ENCODE peak calls at places on chromosomes 12 and 14, in seven cellular contexts. X is T47D, W is HepG2, N is HCT116, D is H1, I is K562, Z is GM12878. C is an unnamed sample.
A peak's percentile ranks its signal among the peaks of the same experiment; 100 is the strongest.

GRCh38 chr14:24427537-24428508 is 1.6 kb downstream of the CBLN3 start:
- DNase-seq in D (no peak), I (no peak), X (no peak), Z (no peak), N (no peak), W (peak; percentile 47), C (no peak)

GRCh38 chr12:109726511-109727038 is 12.9 kb downstream of the FAM222A start:
- DNase-seq in X (no peak), W (no peak), I (no peak), N (no peak), Z (no peak), D (no peak), C (peak; percentile 15)

GRCh38 chr12:51846209-51846779 is 2.2 kb downstream of the FIGNL2 start:
- DNase-seq in W (no peak), X (no peak), I (no peak), D (no peak), Z (no peak), N (no peak), C (no peak)

GRCh38 chr12:114916124-114916523 is 232.1 kb upstream of the TBX3 start:
- DNase-seq in Z (no peak), D (no peak), N (no peak), W (no peak), I (no peak), X (no peak), C (no peak)

GRCh38 chr12:124699878-124700277 is 132.5 kb upstream of the NCOR2 start:
- DNase-seq in D (no peak), X (no peak), I (no peak), W (no peak), Z (no peak), N (no peak), C (no peak)

GRCh38 chr12:20549115-20549719 is 145.9 kb upstream of the SLCO1C1 start:
- DNase-seq in Z (no peak), I (no peak), X (peak; percentile 28), N (peak; percentile 34), D (no peak), W (peak; percentile 4), C (peak; percentile 75)

GRCh38 chr12:121796855-121797751 is 3.6 kb upstream of the RHOF start:
- DNase-seq in D (peak; percentile 79), W (peak; percentile 97), I (peak; percentile 72), Z (no peak), N (peak; percentile 84), X (peak; percentile 91), C (peak; percentile 82)

GRCh38 chr14:54309615-54310014 is 87.2 kb upstream of the CDKN3 start:
- DNase-seq in N (no peak), Z (no peak), X (no peak), I (no peak), W (no peak), D (no peak), C (no peak)

GRCh38 chr14:83713736-83714135 is 1816.2 kb upstream of the FLRT2 start:
- DNase-seq in I (no peak), W (no peak), D (no peak), X (no peak), Z (no peak), N (no peak), C (no peak)

GRCh38 chr12:102687523-102687922 is 207.2 kb upstream of the IGF1 start:
- DNase-seq in D (no peak), I (no peak), X (no peak), N (no peak), W (no peak), Z (no peak), C (no peak)

GRCh38 chr14:80017796-80018195 is 193.5 kb downstream of the DIO2 start:
- DNase-seq in Z (no peak), D (no peak), I (no peak), W (no peak), N (no peak), X (no peak), C (no peak)

GRCh38 chr12:109951136-109951535 is 45.0 kb downstream of the GIT2 start:
- DNase-seq in Z (no peak), W (no peak), X (no peak), D (no peak), N (peak; percentile 31), I (no peak), C (no peak)

GRCh38 chr14:92501891-92502351 is 11.7 kb upstream of the RIN3 start:
- DNase-seq in N (no peak), X (no peak), Z (no peak), W (no peak), I (no peak), D (no peak), C (no peak)

GRCh38 chr12:89825591-89826449 is 117.2 kb upstream of the ATP2B1 start:
- DNase-seq in X (no peak), I (peak; percentile 25), D (no peak), Z (peak; percentile 27), W (no peak), N (peak; percentile 28), C (peak; percentile 8)

GRCh38 chr14:59028476-59029202 is 159.8 kb upstream of the DAAM1 start:
- DNase-seq in W (peak; percentile 39), Z (peak; percentile 31), N (peak; percentile 68), D (peak; percentile 23), I (peak; percentile 28), X (peak; percentile 45), C (peak; percentile 69)

GRCh38 chr12:80422549-80422948 is 21.5 kb upstream of the PTPRQ start:
- DNase-seq in W (no peak), D (no peak), I (no peak), N (no peak), Z (no peak), X (no peak), C (no peak)

GRCh38 chr14:22296722-22297121 is 292.3 kb downstream of the DAD1 start:
- DNase-seq in D (no peak), N (no peak), X (no peak), Z (no peak), I (no peak), W (peak; percentile 76), C (no peak)

GRCh38 chr12:131530427-131530826 is 180.5 kb upstream of the SFSWAP start:
- DNase-seq in D (no peak), X (no peak), N (no peak), Z (no peak), I (no peak), W (no peak), C (no peak)

GRCh38 chr12:94553130-94553519 is 93.5 kb upstream of the CEP83 start:
- DNase-seq in D (no peak), N (peak; percentile 51), X (no peak), W (no peak), I (no peak), Z (no peak), C (no peak)

GRCh38 chr14:67166450-67166853 is 22.8 kb upstream of the GARIN2 start:
- DNase-seq in I (no peak), Z (no peak), X (no peak), D (no peak), W (no peak), N (peak; percentile 24), C (peak; percentile 41)

GRCh38 chr12:30047499-30048262 is 263.9 kb upstream of the TMTC1 start:
- DNase-seq in X (no peak), W (no peak), N (no peak), D (no peak), Z (no peak), I (no peak), C (no peak)

GRCh38 chr12:64864319-64864718 is 39.9 kb downstream of the TBC1D30 start:
- DNase-seq in D (no peak), N (no peak), X (no peak), I (no peak), W (no peak), Z (no peak), C (no peak)
- TF ChIP-seq JUND in D (no peak), N (no peak), X (no peak), I (no peak), W (no peak), Z (no peak), C (no peak)

GRCh38 chr12:26749781-26750180 is 83.2 kb downstream of the ITPR2 start:
- DNase-seq in D (no peak), X (no peak), N (no peak), W (no peak), Z (no peak), I (no peak), C (no peak)

GRCh38 chr12:26750531-26751171 is 82.3 kb downstream of the ITPR2 start:
- DNase-seq in Z (no peak), X (no peak), I (no peak), D (no peak), N (no peak), W (no peak), C (no peak)

GRCh38 chr12:26748412-26748740 is 84.6 kb downstream of the ITPR2 start:
- DNase-seq in Z (no peak), N (no peak), X (no peak), D (no peak), I (no peak), W (no peak), C (no peak)

GRCh38 chr12:26751179-26751578 is 81.8 kb downstream of the ITPR2 start:
- DNase-seq in W (no peak), D (no peak), I (no peak), N (no peak), Z (no peak), X (no peak), C (no peak)

GRCh38 chr12:26748741-26749431 is 84.1 kb downstream of the ITPR2 start:
- DNase-seq in X (no peak), Z (peak; percentile 86), W (no peak), I (no peak), D (no peak), N (no peak), C (no peak)
- TF ChIP-seq JUND in X (no peak), Z (no peak), W (no peak), I (no peak), D (peak; percentile 17), N (no peak), C (peak; percentile 93)

DNA sequence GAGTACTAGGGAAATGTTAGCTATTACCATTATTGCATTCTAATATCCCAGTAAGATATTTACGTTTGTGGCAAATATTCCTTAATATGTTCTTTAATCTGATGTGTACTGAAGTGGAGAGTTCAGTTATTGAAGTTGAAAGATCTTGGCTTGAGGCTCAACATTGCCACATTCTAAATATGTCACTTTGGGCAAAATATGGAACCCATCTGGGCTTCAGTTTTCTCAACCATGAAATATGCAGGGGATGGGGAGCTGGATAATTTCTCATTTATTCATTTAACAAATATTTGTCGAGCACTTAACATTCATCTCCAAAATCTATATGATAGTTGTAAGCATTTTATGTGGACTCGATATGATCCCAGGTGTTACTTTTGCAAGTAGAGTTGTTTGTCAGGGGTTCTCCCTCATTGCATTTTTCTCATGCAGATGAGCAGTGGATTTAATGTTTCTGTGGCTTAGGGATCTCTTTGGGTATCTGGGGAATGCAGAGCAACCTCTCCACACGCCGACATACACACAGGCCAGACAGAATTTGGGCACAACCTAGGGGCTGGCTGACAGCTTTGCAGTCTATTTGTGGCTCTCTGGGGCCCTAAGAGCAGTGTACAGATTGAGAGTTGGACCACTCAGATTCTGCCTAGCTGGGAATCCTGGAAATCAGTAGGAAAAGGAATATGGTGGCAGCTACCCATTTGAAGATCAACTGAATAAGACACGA is 26.6 kb upstream of the APPL2 start:
- DNase-seq in D (no peak), Z (no peak), I (no peak), X (no peak), N (no peak), W (no peak), C (no peak)
- TF ChIP-seq JUND in D (no peak), Z (no peak), I (no peak), X (no peak), N (no peak), W (no peak), C (no peak)

DNA sequence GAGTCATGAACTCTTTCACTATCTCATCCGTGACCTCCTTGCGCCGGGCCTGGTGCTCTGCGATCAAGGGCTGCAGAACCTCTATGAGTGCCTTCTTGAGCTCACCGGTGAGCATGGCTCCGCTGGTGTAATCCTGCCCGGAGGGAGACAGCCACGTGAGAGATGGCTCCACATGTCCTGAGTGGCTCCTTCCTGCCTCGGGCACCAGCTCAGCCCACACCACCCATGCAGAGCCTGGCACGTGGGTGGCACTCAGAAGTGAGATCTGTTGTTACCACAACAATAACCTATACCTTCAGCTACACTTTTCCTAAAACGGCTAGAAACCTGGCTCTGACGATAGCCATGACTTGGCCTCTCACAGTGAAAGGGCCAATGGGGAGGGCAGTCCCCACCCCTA is 11.8 kb downstream of the SLC25A47 start:
- DNase-seq in Z (no peak), X (no peak), I (no peak), D (no peak), N (no peak), W (no peak), C (no peak)
- TF ChIP-seq JUND in Z (no peak), X (no peak), I (no peak), D (no peak), N (no peak), W (no peak), C (no peak)

C was measured in SK-N-SH.